ENCODE peak calls at places on chromosome 21, in four cellular contexts. Q is GM12878, Y is HepG2, M is H1. P is an unnamed sample.

GRCh38 chr21:36700295-36700960 is 1.5 kb downstream of the SIM2 start:
- DNase-seq in Q (no peak), Y (no peak), M (no peak), P (no peak)

GRCh38 chr21:36156815-36157670 is at the start of gene DOP1B:
- DNase-seq in Q (no peak), Y (no peak), M (no peak), P (no peak)

GRCh38 chr21:42056468-42056867 is 14.6 kb upstream of the UMODL1 start:
- DNase-seq in Q (no peak), Y (no peak), M (no peak), P (no peak)

GRCh38 chr21:29235714-29236197 is 63.0 kb upstream of the BACH1 start:
- DNase-seq in Q (peak; percentile 88), Y (no peak), M (no peak), P (no peak)

GRCh38 chr21:14977814-14978213 is 87.0 kb downstream of the NRIP1 start:
- DNase-seq in Q (no peak), Y (no peak), M (no peak), P (no peak)

GRCh38 chr21:35138665-35139381 is 89.7 kb upstream of the RUNX1 start:
- DNase-seq in Q (no peak), Y (no peak), M (no peak), P (no peak)

GRCh38 chr21:42047821-42048613 is 23.1 kb upstream of the UMODL1 start:
- DNase-seq in Q (no peak), Y (no peak), M (no peak), P (no peak)

GRCh38 chr21:41892726-41893125 is 13.6 kb upstream of the PRDM15 start:
- DNase-seq in Q (no peak), Y (no peak), M (no peak), P (no peak)

GRCh38 chr21:41817228-41817627 is 50.4 kb upstream of the RIPK4 start:
- DNase-seq in Q (no peak), Y (peak; percentile 44), M (no peak), P (peak; percentile 62)

GRCh38 chr21:36194024-36194423 is 37.4 kb downstream of the DOP1B start:
- DNase-seq in Q (no peak), Y (no peak), M (no peak), P (no peak)

GRCh38 chr21:36232641-36233040 is 76.0 kb downstream of the DOP1B start:
- DNase-seq in Q (no peak), Y (no peak), M (no peak), P (no peak)

GRCh38 chr21:15005391-15005790 is 59.4 kb downstream of the NRIP1 start:
- DNase-seq in Q (no peak), Y (no peak), M (peak; percentile 74), P (peak; percentile 88)

GRCh38 chr21:41369105-41369914 is 7.5 kb downstream of the MX2 start:
- DNase-seq in Q (peak; percentile 42), Y (peak; percentile 40), M (no peak), P (peak; percentile 68)

GRCh38 chr21:15063821-15064575 is 802 bp downstream of the NRIP1 start:
- DNase-seq in Q (no peak), Y (no peak), M (no peak), P (no peak)

GRCh38 chr21:35850029-35850428 is 210.3 kb downstream of the SETD4 start:
- DNase-seq in Q (no peak), Y (no peak), M (no peak), P (no peak)

GRCh38 chr21:36431252-36431651 is 46.1 kb downstream of the CHAF1B start:
- DNase-seq in Q (no peak), Y (no peak), M (no peak), P (no peak)

GRCh38 chr21:20418353-20418752 is 579.9 kb upstream of the NCAM2 start:
- DNase-seq in Q (no peak), Y (no peak), M (no peak), P (no peak)

GRCh38 chr21:23452384-23453083 is 2154.7 kb downstream of the MRPL39 start:
- DNase-seq in Q (no peak), Y (no peak), M (peak; percentile 54), P (peak; percentile 64)

GRCh38 chr21:40173833-40174232 is 306.6 kb downstream of the PCP4 start:
- DNase-seq in Q (no peak), Y (no peak), M (no peak), P (no peak)

DNA sequence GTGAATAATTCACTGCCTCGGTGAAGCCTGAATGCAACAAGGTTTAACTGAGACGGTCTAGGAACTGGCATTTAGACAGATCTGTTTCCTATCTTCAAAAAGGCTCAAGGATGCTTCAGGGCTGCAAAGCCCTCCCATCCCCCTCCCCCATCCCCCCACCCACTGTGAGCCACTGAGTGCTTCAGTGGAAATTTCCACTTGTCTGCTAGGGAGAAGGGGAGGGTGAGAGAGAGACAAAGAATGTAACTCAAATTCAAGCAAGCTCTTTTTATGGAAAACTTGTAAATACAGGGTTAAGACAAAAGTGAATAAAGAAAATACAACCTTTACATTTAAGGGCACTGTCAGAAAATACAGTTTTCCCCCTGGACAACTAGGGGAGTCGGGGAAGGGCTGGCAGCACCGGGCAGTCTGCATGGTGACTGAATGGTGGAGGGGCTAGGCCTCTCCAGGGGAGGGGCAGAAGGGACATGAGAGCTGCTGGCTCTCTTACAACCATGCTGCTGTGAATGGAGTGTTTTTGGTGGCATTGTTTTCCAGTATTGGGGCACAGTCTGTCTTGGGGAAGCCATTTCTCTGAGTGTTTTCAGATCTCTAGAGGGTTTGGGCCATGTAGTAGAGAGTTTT is 56.7 kb downstream of the MRPS6 start:
- DNase-seq in Q (no peak), Y (peak; percentile 18), M (no peak), P (peak; percentile 43)
- TF ChIP-seq SUZ12 in Q (no peak), Y (no peak), M (no peak), P (no peak)

DNA sequence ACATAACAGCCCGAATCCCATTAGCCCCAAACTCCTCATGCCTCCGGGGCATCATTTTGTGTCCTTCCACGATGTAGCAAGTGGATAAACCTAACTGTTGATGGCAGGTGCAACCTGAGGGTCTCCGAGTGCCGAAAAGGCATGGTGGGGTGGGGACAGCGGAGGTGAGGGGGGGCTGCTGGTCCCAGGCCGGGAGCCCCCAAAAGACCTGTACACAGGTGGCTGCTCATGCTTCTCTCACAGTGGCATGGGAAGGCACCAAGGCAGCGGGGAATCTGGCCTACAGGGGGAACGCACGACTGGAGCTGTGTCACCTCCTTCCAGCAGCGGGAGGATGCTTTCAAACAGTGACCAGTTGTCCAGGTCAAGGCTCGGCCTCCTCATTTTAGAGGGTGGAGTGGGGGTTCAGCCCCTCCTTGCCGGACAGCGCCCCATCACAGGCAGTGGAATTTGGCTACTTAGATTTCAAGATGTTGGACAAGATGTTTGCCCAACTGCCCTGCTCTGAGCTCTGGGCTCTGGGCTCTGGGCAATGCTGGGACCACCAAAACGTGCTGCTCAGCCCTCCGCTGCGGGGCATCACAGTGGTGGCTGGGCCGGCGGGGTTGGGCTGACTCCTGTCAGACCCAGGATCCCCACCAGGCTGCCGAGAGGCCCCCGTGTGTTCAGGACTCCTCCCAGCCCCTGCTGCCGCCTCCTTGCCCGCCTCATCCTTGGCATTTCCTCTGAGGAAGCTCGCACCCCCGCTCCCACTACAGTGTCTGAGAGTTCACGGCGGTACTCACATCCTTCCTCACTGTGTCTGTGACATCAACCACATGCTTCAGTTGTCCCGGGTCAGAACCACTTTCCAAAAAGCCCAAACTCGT is 7.6 kb downstream of the DNMT3L start:
- DNase-seq in Q (no peak), Y (no peak), M (no peak), P (no peak)
- H3K9ac ChIP-seq in Q (no peak overlapping the region), Y (no peak overlapping the region), M (no peak overlapping the region), P (no peak overlapping the region)

GRCh38 chr21:46071082-46071481 is 26.8 kb upstream of the COL6A2 start:
- DNase-seq in Q (no peak), Y (no peak), M (no peak), P (no peak)
- TF ChIP-seq YY1 in Q (no peak), Y (no peak), M (no peak), P (no peak)

DNA sequence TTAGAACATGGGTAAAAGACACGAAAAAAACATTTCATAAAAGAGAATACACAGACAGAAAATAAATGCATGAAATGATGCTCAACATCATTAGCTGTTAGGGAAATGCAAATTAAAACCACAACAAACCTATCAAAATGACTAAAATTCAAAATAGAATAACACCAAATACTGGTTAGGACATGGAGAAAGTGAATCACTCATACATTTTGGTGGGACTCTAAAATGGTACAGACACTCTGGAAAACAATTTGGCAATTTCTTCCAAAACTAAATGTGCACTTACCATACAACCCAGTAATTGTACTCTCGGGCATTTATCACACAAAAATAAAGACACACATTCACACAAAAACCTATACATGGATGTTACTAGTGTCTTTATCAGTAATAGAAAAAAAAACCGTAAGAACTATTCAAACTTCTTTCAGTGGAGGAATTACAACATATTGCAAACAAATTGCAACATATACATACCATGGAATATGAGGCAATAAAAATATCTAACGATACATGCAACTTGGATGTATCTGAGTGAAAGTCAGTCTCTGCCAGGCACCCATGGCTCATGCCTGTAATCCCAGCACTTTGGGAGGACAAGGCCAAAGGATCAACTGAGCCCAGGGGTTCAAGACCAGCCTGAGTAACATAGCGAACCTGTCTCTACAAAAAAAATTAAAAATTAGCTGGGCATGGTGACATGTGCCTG is 19.7 kb downstream of the HSF2BP start:
- DNase-seq in Q (no peak), Y (peak; percentile 46), M (no peak), P (no peak)
- TF ChIP-seq SUZ12 in Q (no peak), Y (no peak), M (no peak), P (no peak)

GRCh38 chr21:25029580-25029979 is 577.7 kb downstream of the MRPL39 start:
- DNase-seq in Q (no peak), Y (no peak), M (no peak), P (no peak)
- H3K9ac ChIP-seq in Q (no peak overlapping the region), Y (no peak overlapping the region), M (no peak overlapping the region), P (no peak overlapping the region)

GRCh38 chr21:38250991-38251418 is 5.8 kb upstream of the KCNJ15 start:
- DNase-seq in Q (no peak), Y (no peak), M (no peak), P (no peak)

GRCh38 chr21:38256599-38257302 is at the start of gene KCNJ15:
- DNase-seq in Q (no peak), Y (no peak), M (no peak), P (no peak)

GRCh38 chr21:38255718-38256117 is 1.1 kb upstream of the KCNJ15 start:
- DNase-seq in Q (no peak), Y (no peak), M (no peak), P (no peak)

GRCh38 chr21:38258803-38259485 is 2.2 kb downstream of the KCNJ15 start:
- DNase-seq in Q (no peak), Y (no peak), M (no peak), P (no peak)

DNA sequence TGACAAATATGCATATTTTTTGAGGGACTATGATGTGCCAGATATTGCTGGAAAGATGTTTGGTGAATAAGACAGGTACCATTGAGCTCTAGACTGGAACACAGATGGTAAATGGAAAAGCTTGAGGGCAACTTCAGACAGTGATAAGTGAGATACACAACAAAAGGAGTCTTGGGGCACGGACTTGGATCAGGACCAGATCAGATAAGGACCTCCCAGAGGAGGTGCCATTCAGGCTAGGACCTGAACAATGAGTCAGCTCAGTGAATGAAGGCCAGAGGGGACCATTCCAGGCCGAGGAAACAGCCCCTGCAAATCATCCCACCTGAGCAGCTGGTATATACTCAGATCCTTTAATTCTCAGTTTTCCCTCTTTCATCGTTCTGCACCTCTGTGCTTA is 1.8 kb upstream of the KCNJ15 start:
- DNase-seq in Q (no peak), Y (no peak), M (no peak), P (no peak)
- TF ChIP-seq YY1 in Q (no peak), Y (no peak), M (no peak), P (no peak)

GRCh38 chr21:31920275-31920674 is 47.5 kb downstream of the HUNK start:
- DNase-seq in Q (no peak), Y (no peak), M (no peak), P (no peak)
- TF ChIP-seq SUZ12 in Q (no peak), Y (no peak), M (no peak), P (no peak)

GRCh38 chr21:38824124-38824822 is 18.5 kb downstream of the ETS2 start:
- DNase-seq in Q (no peak), Y (peak; percentile 95), M (no peak), P (no peak)
- H3K9ac ChIP-seq in Q (no peak overlapping the region), Y (peak overlapping the region; percentile 51), M (no peak overlapping the region), P (no peak overlapping the region)